ENCODE peak calls at places on chromosomes 4 and X, in four cellular contexts. W is activated CD4-positive, CD25-positive, alpha-beta regulatory T cell treated with anti-CD3 and anti-CD28 coated beads, Interleukin-2, amount 50 U/mL, for 72 hours; V is fibroblast of the conjunctiva; J is activated T-cell treated with anti-CD3 and anti-CD28 coated beads, Interleukin-2, amount 50 U/mL, for 1 hour. S is an unnamed sample.

GRCh38 chr4:6909970-6910339 is 329 bp downstream of the TBC1D14 start:
- DNase-seq in W (no peak), V (no peak), J (no peak), S (no peak)

GRCh38 chrX:31649176-31649575 is 577.3 kb upstream of the FTHL17 start:
- DNase-seq in W (no peak), V (no peak), J (no peak), S (no peak)

GRCh38 chrX:8067754-8068469 is 103.2 kb downstream of the VCX2 start:
- DNase-seq in W (no peak), V (no peak), J (no peak), S (no peak)

GRCh38 chr4:186948361-186949291 is 225.0 kb upstream of the FAT1 start:
- DNase-seq in W (no peak), V (no peak), J (no peak), S (no peak)

GRCh38 chr4:38180456-38180855 is 220.3 kb downstream of the PTTG2 start:
- DNase-seq in W (no peak), V (no peak), J (no peak), S (no peak)

GRCh38 chr4:8568068-8568668 is 12.0 kb upstream of the GPR78 start:
- DNase-seq in W (no peak), V (no peak), J (no peak), S (no peak)

GRCh38 chrX:16712825-16713155 is 321 bp upstream of the CTPS2 start:
- DNase-seq in W (no peak), V (no peak), J (no peak), S (no peak)

GRCh38 chrX:40108084-40108958 is 10.6 kb upstream of the BCOR start:
- DNase-seq in W (no peak), V (no peak), J (no peak), S (peak; percentile 31)

GRCh38 chr4:98482847-98483806 is 175.3 kb downstream of the TSPAN5 start:
- DNase-seq in W (peak; percentile 43), V (no peak), J (no peak), S (no peak)

GRCh38 chr4:189547537-189547936 is 393.1 kb upstream of the FRG1 start:
- DNase-seq in W (no peak), V (no peak), J (no peak), S (no peak)

GRCh38 chrX:134548257-134548732 is 88.3 kb downstream of the HPRT1 start:
- DNase-seq in W (no peak), V (no peak), J (no peak), S (no peak)

S was measured in hippocampal formation.